ENCODE peak calls at places on chromosomes 13 and 19, in eight cellular contexts. M is IMR-90, Y is uterus, B is sigmoid colon, R is right lobe of liver, E is HepG2, A is A549, V is testis. Z is an unnamed sample.

GRCh38 chr19:29014857-29015436 is 198.0 kb downstream of the UQCRFS1 start:
- DNase-seq in V (no peak), M (no peak), B (no peak), Y (no peak), R (no peak), E (no peak), A (peak; percentile 20), Z (no peak)

GRCh38 chr13:87975035-87975434 is 303.9 kb downstream of the SLITRK5 start:
- DNase-seq in R (no peak), A (no peak), M (no peak), V (no peak), B (no peak), E (no peak), Y (no peak), Z (no peak)

GRCh38 chr19:49875801-49876421 is 1.2 kb downstream of the AKT1S1 start:
- DNase-seq in V (peak; percentile 71), A (no peak), M (peak; percentile 29), E (peak; percentile 51), Y (peak; percentile 78), R (peak; percentile 76), B (peak; percentile 85), Z (no peak)

GRCh38 chr13:110506859-110507566 is 54.5 kb downstream of the RAB20 start:
- DNase-seq in R (peak; percentile 92), E (no peak), Y (peak; percentile 52), A (peak; percentile 57), M (peak; percentile 10), V (peak; percentile 66), B (peak; percentile 85), Z (peak; percentile 94)

GRCh38 chr19:51809787-51810186 is 14.8 kb downstream of the FPR3 start:
- DNase-seq in A (no peak), V (peak; percentile 47), Y (no peak), M (no peak), E (peak; percentile 21), R (no peak), B (no peak), Z (no peak)

GRCh38 chr13:76216729-76217128 is 580.6 kb downstream of the LMO7 start:
- DNase-seq in V (no peak), A (no peak), R (no peak), M (no peak), B (no peak), E (no peak), Y (no peak), Z (no peak)

GRCh38 chr19:17097593-17098126 is 22.1 kb downstream of the MYO9B start:
- DNase-seq in A (peak; percentile 55), Y (peak; percentile 47), R (peak; percentile 77), M (peak; percentile 41), B (no peak), E (peak; percentile 86), V (peak; percentile 49), Z (no peak)

GRCh38 chr19:41646589-41647204 is 19.8 kb upstream of the CEACAM4 start:
- DNase-seq in Y (no peak), V (peak; percentile 28), R (no peak), A (peak; percentile 43), E (no peak), M (no peak), B (no peak), Z (no peak)

GRCh38 chr19:44808463-44809371 is at the start of gene BCAM:
- DNase-seq in B (peak; percentile 91), E (peak; percentile 65), Y (peak; percentile 83), A (peak; percentile 53), R (peak; percentile 86), V (peak; percentile 85), M (peak; percentile 54), Z (peak; percentile 82)

GRCh38 chr19:623974-624373 is 9.4 kb downstream of the POLRMT start:
- DNase-seq in V (peak; percentile 56), E (no peak), M (peak; percentile 82), B (no peak), A (peak; percentile 94), R (no peak), Y (no peak), Z (no peak)

GRCh38 chr13:31610270-31610998 is 128.9 kb upstream of the RXFP2 start:
- DNase-seq in A (no peak), Y (no peak), V (no peak), B (no peak), E (no peak), M (no peak), R (no peak), Z (no peak)

DNA sequence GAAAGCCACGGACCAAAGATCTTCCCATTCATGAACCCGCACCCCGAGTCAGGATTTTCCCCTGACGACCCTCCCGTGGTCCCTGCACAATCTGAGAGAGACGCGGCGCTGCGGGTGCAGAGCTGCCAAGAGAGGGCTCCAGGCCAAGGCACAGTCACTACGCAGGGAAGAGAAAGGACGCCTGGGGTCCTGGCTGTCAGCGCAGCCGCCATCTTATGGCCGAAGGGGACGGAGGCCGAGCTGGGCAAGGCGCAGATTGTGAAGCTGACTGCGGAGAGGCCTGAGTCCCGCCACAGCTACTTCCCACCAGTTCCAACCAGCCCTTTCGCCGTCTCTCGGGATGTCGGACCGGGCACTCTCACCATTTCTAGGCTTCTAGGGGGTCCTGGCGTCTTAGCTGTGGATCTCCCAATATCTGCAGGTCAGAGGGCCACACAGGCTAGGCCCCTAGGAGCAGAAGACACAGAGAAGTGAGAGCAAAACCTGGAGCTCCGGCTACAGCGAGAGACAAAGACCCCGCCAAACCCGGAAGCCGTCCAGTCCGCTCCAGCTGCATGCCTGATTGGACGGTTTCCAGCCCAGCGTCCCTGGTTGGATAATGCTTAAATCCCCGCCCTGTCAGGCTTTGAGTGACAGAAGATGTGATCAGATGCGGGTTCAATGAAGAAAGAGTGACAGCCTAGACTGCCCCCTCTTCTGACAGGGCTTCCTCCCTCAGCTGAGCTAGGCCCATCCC is at the start of gene ZNF100:
- DNase-seq in A (no peak), B (peak; percentile 96), R (peak; percentile 93), M (peak; percentile 90), V (peak; percentile 97), E (peak; percentile 94), Y (peak; percentile 87), Z (peak; percentile 94)
- TF ChIP-seq POLR2A in A (no peak), B (peak; percentile 18), R (peak; percentile 59), M (peak; percentile 70), V (no peak), E (peak; percentile 85), Y (no peak), Z (no peak)

GRCh38 chr19:34480491-34480890 is 1.1 kb upstream of the WTIP start:
- DNase-seq in A (no peak), B (no peak), E (no peak), V (no peak), R (no peak), Y (no peak), M (no peak), Z (no peak)

GRCh38 chr19:34482380-34483250 is 1.1 kb downstream of the WTIP start:
- DNase-seq in M (peak; percentile 37), V (peak; percentile 61), Y (no peak), A (peak; percentile 64), B (no peak), E (no peak), R (no peak), Z (no peak)

GRCh38 chr19:34480971-34481821 is at the start of gene WTIP:
- DNase-seq in V (peak; percentile 81), Y (peak; percentile 81), R (no peak), E (peak; percentile 62), A (peak; percentile 92), M (peak; percentile 88), B (peak; percentile 86), Z (peak; percentile 67)

GRCh38 chr19:34484328-34484727 is 2.8 kb downstream of the WTIP start:
- DNase-seq in B (no peak), A (no peak), E (no peak), M (no peak), V (no peak), Y (no peak), R (no peak), Z (no peak)

DNA sequence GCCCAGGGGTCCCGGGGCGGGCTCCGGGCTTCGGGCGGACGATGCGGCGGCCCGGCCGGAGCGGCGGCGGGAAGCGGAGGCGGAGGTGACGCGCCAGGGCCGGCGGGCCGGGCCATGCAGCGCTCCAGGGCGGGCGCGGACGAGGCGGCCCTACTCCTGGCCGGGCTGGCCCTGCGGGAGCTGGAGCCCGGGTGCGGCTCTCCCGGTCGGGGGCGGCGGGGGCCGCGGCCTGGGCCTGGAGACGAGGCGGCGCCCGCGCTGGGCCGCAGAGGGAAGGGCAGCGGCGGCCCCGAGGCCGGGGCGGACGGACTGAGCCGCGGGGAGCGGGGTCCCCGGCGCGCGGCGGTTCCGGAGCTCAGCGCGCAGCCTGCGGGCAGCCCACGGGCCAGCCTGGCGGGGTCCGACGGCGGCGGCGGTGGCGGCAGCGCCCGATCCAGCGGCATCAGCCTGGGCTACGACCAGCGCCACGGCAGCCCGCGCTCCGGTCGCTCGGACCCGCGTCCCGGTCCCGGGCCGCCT is 362 bp downstream of the WTIP start:
- DNase-seq in Y (no peak), A (peak; percentile 73), E (no peak), V (no peak), M (no peak), R (no peak), B (no peak), Z (no peak)
- H3K4me3 ChIP-seq in Y (peak overlapping the region; percentile 82), A (peak overlapping the region; percentile 83), E (peak overlapping the region; percentile 75), V (peak overlapping the region; percentile 62), M (peak overlapping the region; percentile 78), R (peak overlapping the region; percentile 46), B (peak overlapping the region; percentile 40), Z (peak overlapping the region; percentile 68)

DNA sequence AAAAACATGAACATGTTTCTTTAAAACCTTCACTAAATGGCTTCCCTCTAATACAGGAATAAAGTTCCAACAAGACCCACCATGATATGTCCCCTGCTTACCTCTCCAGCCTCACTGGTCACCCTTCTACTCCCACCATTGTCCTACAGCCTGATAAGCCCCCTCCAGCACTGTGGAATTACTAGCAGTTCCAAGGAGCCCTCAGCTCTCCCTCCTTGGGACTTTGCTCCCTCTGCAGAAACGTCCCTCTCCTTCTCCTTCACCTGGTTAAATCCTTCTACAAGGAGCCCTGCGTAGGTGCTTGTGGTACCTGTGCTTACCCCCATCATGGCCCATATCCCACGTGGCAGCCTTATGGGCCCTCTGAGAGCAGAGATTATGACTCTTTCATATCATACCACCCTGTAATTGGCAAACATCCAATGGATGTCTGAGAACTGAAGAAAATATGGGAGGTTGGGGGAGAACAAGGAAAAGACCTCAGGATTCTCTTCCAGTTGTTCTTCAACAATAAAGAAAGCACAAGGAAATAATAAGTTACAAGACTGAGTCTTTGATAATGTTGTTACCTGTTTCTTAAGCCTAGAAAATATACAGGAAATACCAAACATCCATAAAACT is 26.1 kb upstream of the DOCK9 start:
- DNase-seq in R (no peak), A (no peak), M (no peak), E (no peak), Y (no peak), V (no peak), B (no peak), Z (no peak)
- H3K9me3 ChIP-seq in R (no peaks in the 10 kb centered on the region), A (no peaks in the 10 kb centered on the region), M (no peaks in the 10 kb centered on the region), E (no peaks in the 10 kb centered on the region), Y (no peaks in the 10 kb centered on the region), V (no peaks in the 10 kb centered on the region), B (no peaks in the 10 kb centered on the region), Z (no peaks in the 10 kb centered on the region)

DNA sequence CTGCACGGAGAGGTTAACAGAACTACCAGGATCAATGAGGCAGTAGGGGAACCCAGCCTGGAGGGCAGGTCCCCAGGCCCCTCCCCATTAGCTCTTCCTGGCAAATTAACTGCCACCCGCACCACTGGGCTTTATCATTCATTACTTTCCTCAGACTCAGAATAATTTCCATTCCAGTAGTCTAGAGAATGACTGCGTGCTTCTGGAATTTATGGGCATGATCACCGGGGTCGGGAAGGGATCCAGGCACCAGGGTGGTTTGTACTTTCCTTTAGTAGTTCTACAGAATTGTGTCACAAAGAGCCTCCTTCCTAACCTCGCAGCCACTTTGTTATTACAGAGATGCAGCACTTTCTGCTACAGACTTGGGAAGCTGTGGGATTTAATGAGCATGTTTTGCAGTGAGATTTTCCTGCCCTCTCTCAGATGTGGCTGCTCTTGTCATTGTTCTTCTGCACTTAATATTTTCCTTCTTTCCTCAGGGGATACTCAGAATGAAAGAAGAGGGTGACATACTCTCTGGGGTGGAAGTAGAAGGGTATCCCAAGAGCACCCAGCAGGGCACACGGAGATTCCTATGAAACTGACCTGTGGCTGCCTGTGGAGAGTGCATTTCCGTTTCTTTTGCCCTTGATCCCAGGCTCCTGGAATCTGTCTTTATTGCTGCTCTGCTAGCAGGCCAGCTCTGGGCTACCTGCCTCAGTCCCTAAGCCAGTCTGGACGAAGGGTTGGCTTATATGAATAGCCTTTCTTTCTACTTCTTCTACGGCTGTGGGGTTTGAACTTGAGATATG is 285.0 kb upstream of the SLC10A2 start:
- DNase-seq in M (no peak), B (no peak), R (no peak), E (no peak), A (no peak), Y (no peak), V (no peak), Z (no peak)
- TF ChIP-seq POLR2A in M (no peak), B (no peak), R (no peak), E (no peak), A (no peak), Y (no peak), V (no peak), Z (no peak)